ENCODE peak calls at places on chromosomes 4 and X, in seven cellular contexts. One of them, this sample, is unnamed.

GRCh38 chr4:81421346-81422218 is 50.1 kb downstream of the RASGEF1B start:
- DNase-seq in HCT116: no peak
- DNase-seq in HepG2: no peak
- DNase-seq in GM12878: peak; percentile 26
- DNase-seq in SK-N-SH: no peak
- DNase-seq in H1: no peak
- DNase-seq in K562: peak; percentile 90
- DNase-seq in this sample: no peak

GRCh38 chr4:128255906-128256305 is 31.7 kb downstream of the PGRMC2 start:
- DNase-seq in HCT116: no peak
- DNase-seq in HepG2: no peak
- DNase-seq in GM12878: no peak
- DNase-seq in SK-N-SH: no peak
- DNase-seq in H1: no peak
- DNase-seq in K562: no peak
- DNase-seq in this sample: no peak

GRCh38 chrX:114611018-114611619 is 27.2 kb downstream of the HTR2C start:
- DNase-seq in HCT116: peak; percentile 34
- DNase-seq in HepG2: peak; percentile 3
- DNase-seq in GM12878: no peak
- DNase-seq in SK-N-SH: peak; percentile 46
- DNase-seq in H1: no peak
- DNase-seq in K562: peak; percentile 32
- DNase-seq in this sample: no peak

GRCh38 chrX:11190745-11191510 is 79.8 kb downstream of the HCCS start:
- DNase-seq in HCT116: no peak
- DNase-seq in HepG2: no peak
- DNase-seq in GM12878: no peak
- DNase-seq in SK-N-SH: no peak
- DNase-seq in H1: no peak
- DNase-seq in K562: no peak
- DNase-seq in this sample: peak; percentile 75

GRCh38 chrX:149848855-149849254 is 32.1 kb upstream of the MAGEA8 start:
- DNase-seq in HCT116: no peak
- DNase-seq in HepG2: no peak
- DNase-seq in GM12878: no peak
- DNase-seq in SK-N-SH: no peak
- DNase-seq in H1: no peak
- DNase-seq in K562: peak; percentile 47
- DNase-seq in this sample: no peak

GRCh38 chr4:7287274-7287917 is 95.1 kb downstream of the SORCS2 start:
- DNase-seq in HCT116: no peak
- DNase-seq in HepG2: no peak
- DNase-seq in GM12878: no peak
- DNase-seq in SK-N-SH: no peak
- DNase-seq in H1: no peak
- DNase-seq in K562: no peak
- DNase-seq in this sample: no peak

GRCh38 chrX:49287665-49288064 is 15.8 kb upstream of the GAGE10 start:
- DNase-seq in HCT116: no peak
- DNase-seq in HepG2: no peak
- DNase-seq in GM12878: no peak
- DNase-seq in SK-N-SH: no peak
- DNase-seq in H1: no peak
- DNase-seq in K562: no peak
- DNase-seq in this sample: no peak

GRCh38 chrX:21738145-21738949 is 19.6 kb downstream of the SMPX start:
- DNase-seq in HCT116: no peak
- DNase-seq in HepG2: no peak
- DNase-seq in GM12878: no peak
- DNase-seq in SK-N-SH: no peak
- DNase-seq in H1: peak; percentile 21
- DNase-seq in K562: no peak
- DNase-seq in this sample: peak; percentile 63

GRCh38 chr4:76687730-76688441 is 210.1 kb downstream of the SOWAHB start:
- DNase-seq in HCT116: no peak
- DNase-seq in HepG2: no peak
- DNase-seq in GM12878: no peak
- DNase-seq in SK-N-SH: peak; percentile 52
- DNase-seq in H1: no peak
- DNase-seq in K562: peak; percentile 44
- DNase-seq in this sample: no peak

GRCh38 chr4:86769794-86770193 is 79.4 kb downstream of the SLC10A6 start:
- DNase-seq in HCT116: no peak
- DNase-seq in HepG2: no peak
- DNase-seq in GM12878: no peak
- DNase-seq in SK-N-SH: no peak
- DNase-seq in H1: no peak
- DNase-seq in K562: no peak
- DNase-seq in this sample: no peak

GRCh38 chr4:86775061-86775460 is 74.1 kb downstream of the SLC10A6 start:
- DNase-seq in HCT116: no peak
- DNase-seq in HepG2: no peak
- DNase-seq in GM12878: no peak
- DNase-seq in SK-N-SH: no peak
- DNase-seq in H1: no peak
- DNase-seq in K562: no peak
- DNase-seq in this sample: no peak

DNA sequence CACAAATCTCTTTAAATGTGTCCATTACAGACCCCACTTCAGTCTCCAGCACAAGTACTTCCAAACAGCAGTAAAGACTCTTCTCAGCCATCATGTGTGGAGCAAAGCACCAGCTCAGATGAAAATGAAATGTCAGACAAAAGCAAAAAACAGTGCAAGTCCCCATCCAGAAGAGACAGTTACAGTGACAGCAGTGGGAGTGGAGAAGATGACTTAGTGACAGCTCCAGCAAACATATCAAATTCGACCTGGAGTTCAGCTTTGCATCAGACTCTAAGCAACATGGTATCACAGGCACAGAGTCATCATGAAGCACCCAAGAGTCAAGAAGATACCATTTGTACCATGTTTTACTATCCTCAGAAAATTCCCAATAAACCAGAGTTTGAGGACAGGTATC is 78.0 kb downstream of the SLC10A6 start:
- DNase-seq in HCT116: no peak
- DNase-seq in HepG2: no peak
- DNase-seq in GM12878: no peak
- DNase-seq in SK-N-SH: no peak
- DNase-seq in H1: no peak
- DNase-seq in K562: no peak
- DNase-seq in this sample: no peak
- TF ChIP-seq JUND in HCT116: no peak
- TF ChIP-seq JUND in HepG2: no peak
- TF ChIP-seq JUND in GM12878: no peak
- TF ChIP-seq JUND in SK-N-SH: no peak
- TF ChIP-seq JUND in H1: no peak
- TF ChIP-seq JUND in K562: no peak
- TF ChIP-seq JUND in this sample: no peak

GRCh38 chr4:52299120-52299519 is 248.0 kb downstream of the SPATA18 start:
- DNase-seq in HCT116: no peak
- DNase-seq in HepG2: no peak
- DNase-seq in GM12878: no peak
- DNase-seq in SK-N-SH: no peak
- DNase-seq in H1: no peak
- DNase-seq in K562: no peak
- DNase-seq in this sample: no peak

DNA sequence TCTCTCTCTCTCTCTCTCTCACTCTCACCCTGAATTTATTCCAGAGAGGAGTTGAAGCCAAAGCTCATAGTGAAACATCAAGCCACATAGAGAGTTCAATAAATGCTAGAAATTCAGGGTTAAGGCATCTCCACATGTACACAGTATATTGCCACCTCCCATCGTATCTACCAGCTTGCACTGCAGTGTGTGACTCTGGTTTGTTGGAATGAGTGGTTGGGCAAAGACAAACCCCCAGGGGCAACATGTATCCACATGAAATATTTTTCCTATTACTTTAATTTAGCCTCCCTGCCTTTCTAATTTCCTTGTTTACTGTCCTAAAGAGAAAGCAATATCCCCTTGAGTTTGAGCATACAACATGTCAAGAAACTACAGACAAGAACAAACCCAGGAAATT is 247.3 kb downstream of the SPATA18 start:
- DNase-seq in HCT116: no peak
- DNase-seq in HepG2: no peak
- DNase-seq in GM12878: no peak
- DNase-seq in SK-N-SH: no peak
- DNase-seq in H1: no peak
- DNase-seq in K562: no peak
- DNase-seq in this sample: no peak
- TF ChIP-seq JUND in HCT116: no peak
- TF ChIP-seq JUND in HepG2: no peak
- TF ChIP-seq JUND in GM12878: no peak
- TF ChIP-seq JUND in SK-N-SH: no peak
- TF ChIP-seq JUND in H1: no peak
- TF ChIP-seq JUND in K562: no peak
- TF ChIP-seq JUND in this sample: no peak

DNA sequence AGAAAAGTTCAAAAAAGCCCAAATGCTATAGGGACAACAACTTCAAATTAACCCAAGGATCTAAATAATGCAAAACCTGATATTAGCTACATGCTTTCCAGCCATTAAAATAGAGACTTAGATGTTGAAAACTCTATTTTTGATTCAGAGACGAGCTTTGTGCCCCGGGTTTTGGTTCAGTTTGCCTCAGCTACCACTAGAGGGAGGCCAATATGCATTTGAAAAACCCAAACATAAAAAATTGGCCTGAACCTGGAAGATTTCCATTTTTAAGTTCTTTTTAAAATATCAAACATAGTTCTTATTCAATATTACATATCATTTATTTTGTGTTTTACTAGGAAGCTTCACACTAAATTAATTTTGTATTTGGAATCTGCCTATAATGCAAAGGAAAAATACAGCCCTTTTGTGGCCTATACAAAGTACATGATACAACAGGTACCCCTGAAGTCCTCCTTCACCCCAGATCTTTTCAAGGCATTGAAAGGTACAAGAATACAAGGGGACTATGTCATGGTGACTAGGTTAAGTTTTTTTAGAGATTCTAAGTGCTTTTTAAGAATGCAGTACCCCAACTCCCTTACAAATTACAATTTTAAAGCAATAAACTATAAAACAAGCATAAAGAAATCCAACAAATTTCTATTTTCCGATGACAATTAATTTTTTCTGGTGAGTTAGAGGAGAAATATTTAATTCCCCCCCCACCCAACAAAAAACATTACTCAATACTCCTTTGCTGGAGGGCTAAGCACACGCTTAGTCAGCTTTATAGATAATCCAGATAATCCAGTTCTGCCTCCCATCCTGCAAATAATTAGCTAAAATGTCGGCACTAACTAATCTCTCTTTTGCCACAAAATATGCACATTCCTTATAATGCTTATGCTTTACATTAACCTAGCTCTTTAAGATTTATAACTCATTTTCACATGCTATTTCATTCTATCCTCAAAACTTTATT is 97.7 kb upstream of the PTPN13 start:
- DNase-seq in HCT116: peak; percentile 35
- DNase-seq in HepG2: no peak
- DNase-seq in GM12878: no peak
- DNase-seq in SK-N-SH: peak; percentile 52
- DNase-seq in H1: no peak
- DNase-seq in K562: peak; percentile 51
- DNase-seq in this sample: peak; percentile 37
- TF ChIP-seq JUND in HCT116: no peak
- TF ChIP-seq JUND in HepG2: no peak
- TF ChIP-seq JUND in GM12878: no peak
- TF ChIP-seq JUND in SK-N-SH: peak; percentile 14
- TF ChIP-seq JUND in H1: no peak
- TF ChIP-seq JUND in K562: no peak
- TF ChIP-seq JUND in this sample: no peak

GRCh38 chr4:87130482-87130881 is 89.9 kb downstream of the KLHL8 start:
- DNase-seq in HCT116: no peak
- DNase-seq in HepG2: no peak
- DNase-seq in GM12878: no peak
- DNase-seq in SK-N-SH: no peak
- DNase-seq in H1: no peak
- DNase-seq in K562: no peak
- DNase-seq in this sample: no peak
- TF ChIP-seq JUND in HCT116: no peak
- TF ChIP-seq JUND in HepG2: no peak
- TF ChIP-seq JUND in GM12878: no peak
- TF ChIP-seq JUND in SK-N-SH: no peak
- TF ChIP-seq JUND in H1: no peak
- TF ChIP-seq JUND in K562: no peak
- TF ChIP-seq JUND in this sample: no peak

GRCh38 chr4:24226667-24227066 is 336.8 kb upstream of the PPARGC1A start:
- DNase-seq in HCT116: no peak
- DNase-seq in HepG2: no peak
- DNase-seq in GM12878: no peak
- DNase-seq in SK-N-SH: no peak
- DNase-seq in H1: no peak
- DNase-seq in K562: no peak
- DNase-seq in this sample: no peak
- TF ChIP-seq JUND in HCT116: no peak
- TF ChIP-seq JUND in HepG2: no peak
- TF ChIP-seq JUND in GM12878: no peak
- TF ChIP-seq JUND in SK-N-SH: no peak
- TF ChIP-seq JUND in H1: no peak
- TF ChIP-seq JUND in K562: no peak
- TF ChIP-seq JUND in this sample: no peak

GRCh38 chr4:8762356-8762755 is 109.3 kb downstream of the HMX1 start:
- DNase-seq in HCT116: no peak
- DNase-seq in HepG2: no peak
- DNase-seq in GM12878: no peak
- DNase-seq in SK-N-SH: no peak
- DNase-seq in H1: no peak
- DNase-seq in K562: no peak
- DNase-seq in this sample: no peak

GRCh38 chr4:8760561-8760960 is 111.1 kb downstream of the HMX1 start:
- DNase-seq in HCT116: no peak
- DNase-seq in HepG2: no peak
- DNase-seq in GM12878: no peak
- DNase-seq in SK-N-SH: no peak
- DNase-seq in H1: no peak
- DNase-seq in K562: no peak
- DNase-seq in this sample: no peak

GRCh38 chr4:8761167-8761823 is 110.3 kb downstream of the HMX1 start:
- DNase-seq in HCT116: no peak
- DNase-seq in HepG2: no peak
- DNase-seq in GM12878: no peak
- DNase-seq in SK-N-SH: no peak
- DNase-seq in H1: no peak
- DNase-seq in K562: no peak
- DNase-seq in this sample: no peak

GRCh38 chr4:8762951-8763735 is 108.5 kb downstream of the HMX1 start:
- DNase-seq in HCT116: no peak
- DNase-seq in HepG2: no peak
- DNase-seq in GM12878: no peak
- DNase-seq in SK-N-SH: no peak
- DNase-seq in H1: no peak
- DNase-seq in K562: no peak
- DNase-seq in this sample: no peak

DNA sequence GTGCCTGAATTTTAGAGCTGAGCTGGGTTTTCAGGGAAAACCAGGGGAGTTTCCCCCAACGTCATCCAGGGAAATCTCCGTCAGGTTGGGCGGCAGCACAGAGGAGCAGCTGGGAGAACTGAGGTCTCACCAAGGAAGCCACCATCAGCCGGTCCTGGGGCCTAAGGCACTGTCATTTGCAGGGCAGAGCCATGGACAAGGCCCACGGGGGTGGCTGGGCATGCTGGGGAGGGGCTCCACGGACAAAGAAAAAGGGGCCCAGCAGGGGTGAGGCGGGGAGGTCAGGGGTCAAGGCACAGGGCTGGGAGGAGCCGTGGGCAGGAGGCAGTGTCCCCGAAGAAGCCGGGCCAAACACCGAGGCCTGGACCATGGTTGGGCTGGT is 109.8 kb downstream of the HMX1 start:
- DNase-seq in HCT116: no peak
- DNase-seq in HepG2: no peak
- DNase-seq in GM12878: no peak
- DNase-seq in SK-N-SH: no peak
- DNase-seq in H1: no peak
- DNase-seq in K562: no peak
- DNase-seq in this sample: no peak
- TF ChIP-seq JUND in HCT116: no peak
- TF ChIP-seq JUND in HepG2: no peak
- TF ChIP-seq JUND in GM12878: no peak
- TF ChIP-seq JUND in SK-N-SH: no peak
- TF ChIP-seq JUND in H1: no peak
- TF ChIP-seq JUND in K562: no peak
- TF ChIP-seq JUND in this sample: no peak